ENCODE peak calls at places on chromosome 21, in five cellular contexts. Q is dermis microvascular lymphatic vessel endothelial cell; E is stimulated activated naive CD8-positive, alpha-beta T cell treated with anti-CD3 and anti-CD28 coated beads, Interleukin-15, Interleukin-2, amounts not matched to agents 100 U/mL and 50 U/mL, for 24 hours; S is fibroblast of the conjunctiva; Y is HS-5. P is an unnamed sample.

GRCh38 chr21:38352536-38353219 is 95.9 kb downstream of the KCNJ15 start:
- DNase-seq in Q (peak), E (peak), S (peak), Y (peak), P (no peak)

GRCh38 chr21:14943636-14944035 is 121.2 kb downstream of the NRIP1 start:
- DNase-seq in Q (no peak), E (no peak), S (no peak), Y (no peak), P (no peak)

GRCh38 chr21:15669247-15669646 is 60.5 kb upstream of the USP25 start:
- DNase-seq in Q (no peak), E (no peak), S (no peak), Y (no peak), P (no peak)

GRCh38 chr21:16840549-16840948 is 672.3 kb upstream of the CXADR start:
- DNase-seq in Q (no peak), E (no peak), S (no peak), Y (no peak), P (no peak)

GRCh38 chr21:16420086-16420724 is 690.4 kb downstream of the USP25 start:
- DNase-seq in Q (peak), E (no peak), S (peak), Y (no peak), P (no peak)

GRCh38 chr21:45236481-45236880 is 51.2 kb downstream of the POFUT2 start:
- DNase-seq in Q (no peak), E (no peak), S (no peak), Y (no peak), P (no peak)

GRCh38 chr21:46388206-46388880 is 64.4 kb downstream of the PCNT start:
- DNase-seq in Q (no peak), E (no peak), S (no peak), Y (no peak), P (no peak)

GRCh38 chr21:15557925-15558324 is 171.9 kb upstream of the USP25 start:
- DNase-seq in Q (no peak), E (no peak), S (no peak), Y (no peak), P (no peak)

GRCh38 chr21:45444385-45444784 is 39.4 kb downstream of the COL18A1 start:
- DNase-seq in Q (no peak), E (no peak), S (no peak), Y (no peak), P (no peak)

GRCh38 chr21:31260790-31261189 is 83.3 kb downstream of the TIAM1 start:
- DNase-seq in Q (no peak), E (no peak), S (no peak), Y (no peak), P (no peak)

GRCh38 chr21:42659416-42660117 is 6.1 kb downstream of the PDE9A start:
- DNase-seq in Q (no peak), E (no peak), S (no peak), Y (no peak), P (no peak)

GRCh38 chr21:28633803-28634572 is 358.7 kb downstream of the LTN1 start:
- DNase-seq in Q (peak), E (no peak), S (no peak), Y (peak), P (peak)

GRCh38 chr21:38858429-38859205 is 52.9 kb downstream of the ETS2 start:
- DNase-seq in Q (no peak), E (no peak), S (no peak), Y (no peak), P (no peak)

GRCh38 chr21:45514311-45515021 is 27.8 kb downstream of the SLC19A1 start:
- DNase-seq in Q (no peak), E (no peak), S (no peak), Y (no peak), P (no peak)

GRCh38 chr21:21715286-21715969 is 717.2 kb downstream of the NCAM2 start:
- DNase-seq in Q (no peak), E (no peak), S (no peak), Y (peak), P (no peak)

P was measured in glomerular endothelial cell.